ENCODE peak calls at places on chromosome 1, in nine cellular contexts. I is fibroblast of pulmonary artery, S is WTC11, Z is AG09309, C is ascending aorta, G is D721Med, N is AG09319, R is foreskin fibroblast, L is pancreas. Y is an unnamed sample.

GRCh38 chr1:245453556-245453955 is 298.8 kb downstream of the KIF26B start:
- DNase-seq in L (no peak), S (no peak), R (no peak), Z (no peak), C (no peak), I (no peak), N (no peak), G (no peak), Y (no peak)

GRCh38 chr1:239677362-239677761 is 291.0 kb downstream of the CHRM3 start:
- DNase-seq in I (no peak), C (no peak), L (no peak), Z (no peak), R (no peak), N (no peak), G (no peak), S (no peak), Y (no peak)

GRCh38 chr1:6870571-6870970 is 85.3 kb downstream of the CAMTA1 start:
- DNase-seq in S (no peak), R (peak), I (peak), L (no peak), Z (no peak), N (no peak), G (no peak), C (no peak), Y (no peak)

GRCh38 chr1:48089356-48089891 is 92.2 kb upstream of the TRABD2B start:
- DNase-seq in G (no peak), R (no peak), Z (no peak), I (no peak), N (no peak), L (no peak), S (no peak), C (no peak), Y (no peak)

GRCh38 chr1:19179597-19180271 is 30.3 kb downstream of the UBR4 start:
- DNase-seq in G (no peak), R (peak), I (peak), L (no peak), N (no peak), Z (no peak), S (no peak), C (no peak), Y (no peak)

GRCh38 chr1:62353853-62354252 is 34.6 kb upstream of the KANK4 start:
- DNase-seq in Z (no peak), L (no peak), S (no peak), I (no peak), G (no peak), C (no peak), N (no peak), R (no peak), Y (no peak)

GRCh38 chr1:243496173-243496553 is 240.3 kb downstream of the SDCCAG8 start:
- DNase-seq in L (no peak), I (no peak), R (no peak), N (no peak), Z (no peak), G (no peak), C (no peak), S (peak), Y (peak)

GRCh38 chr1:220770245-220770913 is 16.3 kb upstream of the MTARC1 start:
- DNase-seq in C (peak), L (no peak), G (no peak), Z (no peak), N (no peak), R (no peak), S (no peak), I (no peak), Y (no peak)

GRCh38 chr1:101436100-101436511 is 199.3 kb downstream of the S1PR1 start:
- DNase-seq in Z (no peak), L (no peak), R (no peak), G (no peak), I (no peak), N (no peak), S (no peak), C (no peak), Y (no peak)

GRCh38 chr1:101440484-101440883 is 203.7 kb downstream of the S1PR1 start:
- DNase-seq in Z (no peak), S (no peak), I (no peak), R (no peak), N (no peak), C (no peak), G (no peak), L (no peak), Y (no peak)

GRCh38 chr1:101438359-101438758 is 201.5 kb downstream of the S1PR1 start:
- DNase-seq in R (no peak), N (no peak), G (no peak), I (peak), L (no peak), C (no peak), Z (no peak), S (no peak), Y (no peak)
- TF ChIP-seq CTCF in R (peak), N (peak), G (peak), I (peak), L (no peak), C (no peak), Z (peak), S (no peak), Y (peak)

GRCh38 chr1:157948547-157949152 is 44.8 kb upstream of the KIRREL1 start:
- DNase-seq in R (peak), G (no peak), I (peak), L (no peak), N (no peak), Z (no peak), S (peak), C (no peak), Y (peak)
- TF ChIP-seq CTCF in R (peak), G (peak), I (peak), L (no peak), N (peak), Z (peak), S (peak), C (no peak), Y (peak)

GRCh38 chr1:46300673-46301405 is 2.6 kb downstream of the LRRC41 start:
- DNase-seq in I (peak), L (no peak), R (peak), S (no peak), N (no peak), G (no peak), Z (no peak), C (no peak), Y (no peak)

GRCh38 chr1:46303872-46304326 is 401 bp downstream of the UQCRH start:
- DNase-seq in N (no peak), S (no peak), Z (no peak), I (no peak), L (no peak), C (no peak), G (no peak), R (no peak), Y (no peak)

GRCh38 chr1:46302091-46303037 is 1.1 kb downstream of the LRRC41 start:
- DNase-seq in S (peak), N (no peak), R (peak), G (no peak), Z (no peak), L (peak), C (peak), I (peak), Y (peak)

GRCh38 chr1:46301406-46302090 is 1.9 kb downstream of the LRRC41 start:
- DNase-seq in N (peak), Z (no peak), C (peak), I (peak), R (peak), S (peak), L (no peak), G (no peak), Y (peak)

GRCh38 chr1:46303038-46303871 is at the start of the genes LRRC41 and UQCRH:
- DNase-seq in Z (peak), I (peak), G (peak), C (peak), S (peak), N (peak), R (peak), L (peak), Y (peak)
- TF ChIP-seq CTCF in Z (no peak), I (no peak), G (peak), C (no peak), S (no peak), N (no peak), R (no peak), L (no peak), Y (no peak)

GRCh38 chr1:38028105-38028591 is 15.6 kb downstream of the UTP11 start:
- DNase-seq in I (no peak), C (no peak), R (peak), L (no peak), N (no peak), G (no peak), Z (no peak), S (no peak), Y (no peak)

GRCh38 chr1:38027201-38028104 is 14.9 kb downstream of the UTP11 start:
- DNase-seq in I (no peak), Z (no peak), S (no peak), L (peak), R (no peak), C (no peak), N (no peak), G (no peak), Y (no peak)

GRCh38 chr1:38029081-38029681 is 16.6 kb downstream of the UTP11 start:
- DNase-seq in I (peak), C (no peak), G (no peak), N (no peak), R (peak), S (peak), Z (no peak), L (no peak), Y (peak)

GRCh38 chr1:38029725-38030511 is 16.7 kb downstream of the POU3F1 start:
- DNase-seq in L (peak), R (peak), C (no peak), I (peak), S (no peak), N (no peak), Z (no peak), G (no peak), Y (peak)

DNA sequence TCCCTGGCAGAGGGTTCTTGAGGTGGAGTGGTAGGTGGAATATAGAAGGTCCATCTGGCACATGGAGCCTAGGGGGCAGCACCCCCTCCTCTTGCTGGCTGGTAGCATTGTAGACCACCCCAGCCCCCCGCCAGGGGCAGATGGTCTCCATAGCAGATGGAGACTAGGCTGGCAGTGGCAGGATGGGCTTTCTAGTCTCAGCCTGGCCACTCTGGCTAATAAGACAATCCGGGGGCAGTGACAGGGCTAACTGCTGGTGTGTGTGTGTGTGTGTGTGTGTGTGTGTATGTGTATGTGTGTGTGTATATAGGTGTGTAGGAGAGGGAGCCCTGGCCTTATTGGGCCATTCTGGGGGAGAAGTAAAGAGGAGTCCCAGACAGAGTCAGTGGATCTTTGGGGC is 16.1 kb downstream of the UTP11 start:
- DNase-seq in C (no peak), N (no peak), R (no peak), L (no peak), I (no peak), G (no peak), Z (no peak), S (no peak), Y (no peak)
- TF ChIP-seq CTCF in C (no peak), N (no peak), R (no peak), L (no peak), I (peak), G (no peak), Z (no peak), S (no peak), Y (no peak)

DNA sequence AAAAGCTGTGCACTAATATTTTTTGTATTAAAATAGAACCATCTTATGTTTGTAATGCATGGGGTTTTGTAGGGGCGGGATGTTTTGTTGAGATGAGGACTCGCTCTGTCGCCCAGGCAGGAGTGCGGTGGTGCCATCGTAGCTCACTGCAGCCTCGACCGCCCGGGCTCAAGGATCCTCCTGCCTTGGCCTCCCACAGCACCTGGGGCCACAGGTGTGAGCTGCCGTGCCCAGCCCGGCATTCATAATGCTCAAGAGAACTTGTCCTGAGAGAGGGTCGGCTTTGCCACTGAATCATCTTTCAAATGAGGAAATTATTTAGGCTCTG is 3.0 kb upstream of the C1orf159 start:
- DNase-seq in Z (no peak), L (no peak), I (no peak), R (no peak), G (no peak), C (no peak), N (no peak), S (no peak), Y (no peak)
- TF ChIP-seq CTCF in Z (no peak), L (no peak), I (no peak), R (no peak), G (no peak), C (no peak), N (no peak), S (no peak), Y (no peak)

GRCh38 chr1:66711420-66711819 is 40.8 kb upstream of the DYNLT5 start:
- DNase-seq in G (no peak), I (peak), S (no peak), N (no peak), L (no peak), Z (no peak), C (no peak), R (peak), Y (no peak)
- TF ChIP-seq CTCF in G (peak), I (peak), S (no peak), N (peak), L (no peak), Z (peak), C (no peak), R (peak), Y (no peak)

Y was measured in nephron progenitor cell.